ENCODE peak calls at places on chromosomes 4 and X, in six cellular contexts. J is hepatocyte; Q is skeletal muscle cell; G is gastrocnemius medialis; E is CD4-positive, CD25-positive, alpha-beta regulatory T cell; K is SK-N-SH. P is an unnamed sample.

GRCh38 chr4:166502660-166503059 is 629.6 kb downstream of the TLL1 start:
- DNase-seq in J (no peak), G (no peak), E (no peak), K (no peak), Q (no peak), P (peak)

GRCh38 chr4:95018845-95019244 is 261.1 kb downstream of the BMPR1B start:
- DNase-seq in K (no peak), J (no peak), E (no peak), G (no peak), Q (no peak), P (no peak)

GRCh38 chrX:17519349-17519748 is 144.3 kb downstream of the NHS start:
- DNase-seq in G (peak), K (no peak), J (no peak), Q (no peak), E (no peak), P (no peak)

GRCh38 chr4:102252171-102252570 is 93.1 kb downstream of the SLC39A8 start:
- DNase-seq in J (no peak), K (no peak), E (no peak), Q (no peak), G (no peak), P (no peak)

GRCh38 chr4:16264798-16265197 is 38.5 kb upstream of the TAPT1 start:
- DNase-seq in G (no peak), E (no peak), K (peak), Q (no peak), J (peak), P (no peak)

GRCh38 chrX:153901753-153902140 is 2.7 kb upstream of the AVPR2 start:
- DNase-seq in Q (no peak), E (no peak), K (peak), J (no peak), G (no peak), P (no peak)

GRCh38 chr4:105944535-105944934 is 49.3 kb downstream of the NPNT start:
- DNase-seq in G (no peak), K (no peak), Q (peak), J (no peak), E (no peak), P (no peak)

GRCh38 chr4:55722132-55722531 is 86.0 kb upstream of the NMU start:
- DNase-seq in K (no peak), Q (no peak), J (no peak), G (no peak), E (no peak), P (no peak)

GRCh38 chr4:152220201-152220666 is 315.7 kb downstream of the FBXW7 start:
- DNase-seq in G (no peak), J (no peak), E (no peak), K (no peak), Q (no peak), P (no peak)

GRCh38 chr4:128572778-128573241 is 236.7 kb upstream of the JADE1 start:
- DNase-seq in K (no peak), J (no peak), G (no peak), Q (no peak), E (no peak), P (no peak)

GRCh38 chr4:57102050-57102564 is 8.1 kb downstream of the IGFBP7 start:
- DNase-seq in K (no peak), J (no peak), Q (peak), E (no peak), G (peak), P (no peak)

GRCh38 chr4:173346074-173346473 is 11.9 kb upstream of the HMGB2 start:
- DNase-seq in K (no peak), E (no peak), J (no peak), Q (no peak), G (no peak), P (no peak)

GRCh38 chr4:186144180-186144579 is 39.7 kb downstream of the FAM149A start:
- DNase-seq in K (peak), E (no peak), J (peak), G (no peak), Q (no peak), P (no peak)

GRCh38 chr4:165864228-165864627 is 8.8 kb upstream of the TLL1 start:
- DNase-seq in E (no peak), Q (no peak), G (no peak), J (no peak), K (no peak), P (no peak)

GRCh38 chr4:7768736-7769135 is 170.9 kb downstream of the AFAP1 start:
- DNase-seq in G (no peak), K (no peak), J (no peak), Q (no peak), E (no peak), P (no peak)

GRCh38 chr4:7766086-7766485 is 173.6 kb downstream of the AFAP1 start:
- DNase-seq in K (no peak), J (no peak), E (no peak), G (no peak), Q (no peak), P (no peak)

GRCh38 chr4:7766661-7767345 is 172.9 kb downstream of the AFAP1 start:
- DNase-seq in K (no peak), J (no peak), Q (no peak), E (no peak), G (no peak), P (no peak)

GRCh38 chr4:7767966-7768365 is 171.7 kb downstream of the AFAP1 start:
- DNase-seq in Q (no peak), E (no peak), G (no peak), J (no peak), K (no peak), P (no peak)

DNA sequence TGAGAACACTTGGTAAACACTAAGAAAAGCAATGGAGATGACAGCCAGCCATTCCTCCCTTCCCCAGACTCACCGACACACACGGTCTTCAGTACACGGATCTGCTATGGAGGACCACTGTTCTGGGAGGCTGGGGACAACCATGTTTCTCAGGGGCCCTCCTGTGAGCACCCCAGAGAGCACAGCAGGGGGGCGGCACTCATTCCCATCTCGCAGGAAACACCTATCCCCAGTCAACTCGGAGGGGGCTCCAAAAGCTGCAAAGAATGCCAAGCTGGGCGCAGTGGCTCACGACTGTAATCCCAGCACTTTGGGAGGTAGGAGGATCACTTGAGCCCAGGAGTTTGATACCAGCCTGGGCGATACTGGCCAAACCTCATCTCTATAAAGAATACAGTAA is 172.1 kb downstream of the AFAP1 start:
- DNase-seq in K (no peak), E (no peak), Q (no peak), J (no peak), G (no peak), P (no peak)
- H3K4me3 ChIP-seq in K (no peak), E (no peak), Q (no peak), J (no peak), G (no peak), P (no peak)

DNA sequence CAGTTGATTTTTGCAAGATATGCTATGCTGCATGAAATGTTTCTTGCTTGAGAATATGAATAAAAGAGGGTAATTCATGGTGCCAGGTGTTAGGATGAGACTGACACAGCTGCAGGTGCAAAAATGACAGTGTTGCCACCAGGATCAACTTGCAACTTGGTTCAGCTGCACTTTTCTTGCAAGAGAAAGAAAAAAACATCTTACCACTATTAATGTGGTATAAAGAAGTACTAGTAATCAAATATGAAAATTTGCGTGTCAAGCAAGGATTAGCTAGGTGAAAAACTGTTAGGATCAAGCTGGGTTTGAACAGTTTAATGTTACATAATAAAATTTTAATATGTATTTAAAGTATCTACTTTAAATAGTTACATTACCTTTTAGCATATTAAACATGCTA is 49.6 kb downstream of the CHIC2 start:
- DNase-seq in K (no peak), E (no peak), Q (no peak), G (no peak), J (no peak), P (no peak)
- H3K4me3 ChIP-seq in K (no peak), E (no peak), Q (no peak), G (no peak), J (no peak), P (no peak)

DNA sequence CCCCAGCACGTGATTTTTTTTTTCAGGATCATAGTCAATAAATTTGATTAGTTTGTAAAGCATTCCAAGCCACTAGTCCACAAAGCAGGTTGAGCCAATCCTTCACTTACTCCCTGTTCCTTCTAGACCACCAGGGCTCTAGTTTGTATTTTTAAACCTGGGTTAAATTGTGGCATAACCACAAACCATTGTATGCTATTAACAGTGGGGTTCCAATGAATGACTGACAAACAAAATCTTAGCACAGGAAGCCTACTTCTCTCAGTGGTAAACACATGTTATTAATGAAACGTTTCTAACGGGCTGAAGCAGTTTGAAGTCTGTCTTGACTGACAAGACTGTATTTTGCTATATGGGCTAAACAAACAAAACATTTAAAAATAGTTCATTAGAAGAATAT is 48.6 kb upstream of the GYPA start:
- DNase-seq in G (no peak), E (no peak), K (no peak), Q (no peak), J (no peak), P (no peak)
- H3K4me3 ChIP-seq in G (no peak), E (no peak), K (no peak), Q (no peak), J (no peak), P (no peak)

DNA sequence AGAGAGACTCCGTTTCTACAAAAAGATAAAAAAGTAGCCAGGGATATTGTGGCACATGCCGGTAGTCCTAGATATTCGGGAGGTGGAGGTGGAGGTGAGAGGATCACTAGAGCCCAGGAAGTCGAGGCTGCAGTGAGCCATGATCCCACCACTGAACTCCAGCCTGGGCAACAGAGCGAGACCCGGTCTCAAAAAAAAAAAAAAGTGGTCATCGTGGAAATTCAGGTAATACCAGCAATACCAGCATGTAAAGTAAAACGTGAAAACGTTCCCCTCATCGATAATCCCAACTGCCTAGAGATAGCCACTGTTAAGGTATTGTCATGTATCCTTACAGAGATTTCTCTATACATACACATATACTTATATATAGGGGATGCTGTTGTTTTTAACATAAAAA is 1.5 kb downstream of the MAGT1 start:
- DNase-seq in Q (no peak), K (no peak), E (no peak), J (no peak), G (no peak), P (no peak)
- H3K4me3 ChIP-seq in Q (peak), K (peak), E (peak), J (no peak), G (peak), P (no peak)

P was measured in left lung.